ENCODE peak calls at places on chromosomes 3 and 15, in four cellular contexts. F is upper lobe of left lung, Y is HepG2, E is K562. B is an unnamed sample. For H3K27me3 and H3K4me1, the result is how much of the 10 kb centered on the place peaks cover.

GRCh38 chr15:77021803-77022381 is 27.0 kb downstream of the PSTPIP1 start:
- ATAC-seq in F (no peak), Y (no peak), E (no peak), B (no peak)

GRCh38 chr3:34189133-34189532 is 390.7 kb downstream of the PDCD6IP start:
- ATAC-seq in F (no peak), Y (no peak), E (no peak), B (no peak)

GRCh38 chr3:190012314-190012782 is 108.3 kb downstream of the P3H2 start:
- ATAC-seq in F (no peak), Y (peak), E (no peak), B (no peak)

GRCh38 chr3:197505796-197506553 is 49.8 kb downstream of the BDH1 start:
- ATAC-seq in F (peak), Y (no peak), E (no peak), B (no peak)

GRCh38 chr3:136070953-136071949 is 105.7 kb downstream of the PPP2R3A start:
- ATAC-seq in F (peak), Y (no peak), E (peak), B (peak)

GRCh38 chr3:152205097-152205593 is 63.6 kb upstream of the MBNL1 start:
- ATAC-seq in F (peak), Y (no peak), E (peak), B (peak)

GRCh38 chr3:41363830-41364523 is 164.7 kb downstream of the CTNNB1 start:
- ATAC-seq in F (no peak), Y (peak), E (no peak), B (no peak)

GRCh38 chr15:96756656-96757055 is 426.2 kb downstream of the NR2F2 start:
- ATAC-seq in F (no peak), Y (no peak), E (no peak), B (no peak)

GRCh38 chr15:59545573-59545972 is 66.0 kb upstream of the GCNT3 start:
- ATAC-seq in F (no peak), Y (peak), E (no peak), B (no peak)

GRCh38 chr15:59540654-59541053 is 70.9 kb upstream of the GCNT3 start:
- ATAC-seq in F (no peak), Y (no peak), E (no peak), B (no peak)

GRCh38 chr15:59541750-59542149 is 69.8 kb upstream of the GCNT3 start:
- ATAC-seq in F (no peak), Y (no peak), E (no peak), B (no peak)

GRCh38 chr15:59539799-59540198 is 71.8 kb upstream of the GCNT3 start:
- ATAC-seq in F (no peak), Y (no peak), E (no peak), B (no peak)

GRCh38 chr15:59543721-59544547 is 67.6 kb upstream of the GCNT3 start:
- ATAC-seq in F (no peak), Y (no peak), E (peak), B (no peak)
- H3K27me3 ChIP-seq in F (under half), Y (under half), E (under half), B (under half)

GRCh38 chr15:58541410-58542087 is 109.8 kb downstream of the LIPC start:
- ATAC-seq in F (no peak), Y (no peak), E (no peak), B (no peak)

GRCh38 chr15:58538225-58538731 is 106.5 kb downstream of the LIPC start:
- ATAC-seq in F (no peak), Y (no peak), E (peak), B (no peak)

GRCh38 chr15:58537480-58537879 is 105.7 kb downstream of the LIPC start:
- ATAC-seq in F (no peak), Y (no peak), E (no peak), B (no peak)

GRCh38 chr15:58538901-58539300 is 107.1 kb downstream of the LIPC start:
- ATAC-seq in F (no peak), Y (no peak), E (no peak), B (no peak)

GRCh38 chr15:58539548-58539947 is 107.8 kb downstream of the LIPC start:
- ATAC-seq in F (no peak), Y (no peak), E (no peak), B (no peak)
- TF ChIP-seq EP300 in F (no peak), Y (no peak), E (no peak), B (no peak)

GRCh38 chr3:125121246-125122010 is 65.6 kb upstream of the HEG1 start:
- ATAC-seq in F (no peak), Y (no peak), E (no peak), B (no peak)

GRCh38 chr3:125117631-125118191 is 61.9 kb upstream of the HEG1 start:
- ATAC-seq in F (no peak), Y (no peak), E (no peak), B (no peak)

GRCh38 chr3:125119752-125120369 is 64.1 kb upstream of the HEG1 start:
- ATAC-seq in F (no peak), Y (no peak), E (no peak), B (no peak)

GRCh38 chr3:125118600-125118999 is 62.8 kb upstream of the HEG1 start:
- ATAC-seq in F (no peak), Y (no peak), E (no peak), B (no peak)

DNA sequence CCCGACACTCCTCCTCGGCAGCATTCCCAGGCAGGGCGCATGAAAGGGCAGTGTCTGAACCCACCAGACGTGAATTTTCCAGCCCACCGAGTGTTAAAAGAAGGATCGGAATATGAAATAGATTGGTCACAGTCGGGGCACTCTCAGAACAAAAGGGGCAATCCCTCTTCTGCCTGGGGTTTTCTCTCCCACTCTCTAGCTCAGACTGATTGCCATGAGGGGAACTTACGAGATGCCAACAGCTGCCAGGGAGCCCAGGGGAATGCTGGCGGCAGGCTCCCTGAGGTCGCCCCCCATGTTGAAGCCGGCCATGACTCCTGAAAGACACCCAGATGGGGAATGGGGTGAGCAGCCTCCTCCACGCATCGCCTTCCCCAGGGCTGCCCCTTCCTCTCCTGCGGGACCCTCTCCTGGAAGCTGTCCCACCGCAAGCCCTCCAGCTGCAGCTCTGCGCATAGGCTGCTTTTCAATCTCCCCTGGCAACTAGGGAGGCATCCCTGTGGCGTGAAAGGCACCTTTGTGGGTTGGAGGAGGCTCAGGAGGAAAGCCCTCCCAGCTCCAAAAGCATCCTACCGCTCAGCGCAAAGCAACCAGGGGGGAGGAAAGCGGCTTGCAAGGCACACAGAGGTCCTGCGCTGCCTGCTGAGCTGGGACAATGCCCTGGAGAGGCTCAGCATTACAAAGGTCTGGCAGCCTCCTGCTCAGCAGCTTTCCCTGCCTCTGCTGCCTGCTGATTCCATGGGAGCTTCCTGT is 64.7 kb upstream of the HEG1 start:
- ATAC-seq in F (no peak), Y (no peak), E (no peak), B (no peak)
- H3K4me1 ChIP-seq in F (under half), Y (under half), E (under half), B (under half)

DNA sequence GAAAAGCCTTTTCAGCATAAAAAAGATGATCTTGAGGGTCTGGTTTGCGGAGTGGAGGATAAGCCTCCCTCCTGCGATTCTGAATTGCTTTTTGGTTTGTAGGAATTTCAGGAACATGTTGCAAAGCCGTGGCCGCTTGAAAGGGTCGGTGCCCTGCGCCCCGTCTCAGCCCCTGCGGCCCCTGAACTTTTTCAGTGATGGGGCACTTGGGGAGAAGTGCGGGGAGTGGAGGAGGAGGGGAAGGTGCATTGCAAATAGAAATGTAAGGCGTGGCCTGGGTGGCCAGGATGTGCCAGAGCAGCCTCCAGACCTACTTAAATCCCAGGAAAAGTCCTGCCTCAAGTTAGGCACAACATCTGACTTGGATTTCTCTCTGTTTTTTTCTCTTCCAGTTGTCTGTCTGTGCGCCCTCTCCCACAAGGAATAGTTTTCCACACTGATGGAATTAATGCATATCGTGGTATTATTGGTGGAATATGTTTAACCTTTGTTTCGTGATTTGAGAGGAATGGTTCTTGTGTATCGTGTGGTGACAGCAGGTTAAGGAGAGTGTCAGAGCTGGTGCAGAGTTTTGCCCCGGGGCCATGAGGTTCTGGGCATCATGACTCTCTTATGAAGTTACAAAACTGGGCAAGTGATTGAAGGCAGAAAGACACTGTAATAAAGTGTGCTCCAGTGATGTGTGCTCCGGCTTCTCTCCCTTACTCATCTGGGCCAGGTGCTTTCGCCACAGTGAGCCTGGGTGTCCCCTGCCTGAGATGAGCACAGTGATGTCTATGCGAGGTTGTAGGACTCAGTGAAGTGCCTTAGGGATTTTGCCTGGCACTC is 153.8 kb downstream of the PGPEP1L start:
- ATAC-seq in F (no peak), Y (no peak), E (no peak), B (no peak)
- H3K27me3 ChIP-seq in F (under half), Y (under half), E (half or more), B (under half)

GRCh38 chr15:100722551-100723322 is 120.3 kb downstream of the ASB7 start:
- ATAC-seq in F (no peak), Y (no peak), E (no peak), B (no peak)

GRCh38 chr15:100720406-100720967 is 118.1 kb downstream of the ASB7 start:
- ATAC-seq in F (no peak), Y (no peak), E (no peak), B (no peak)

GRCh38 chr15:100723323-100723801 is 121.0 kb downstream of the ASB7 start:
- ATAC-seq in F (peak), Y (no peak), E (no peak), B (no peak)

GRCh38 chr15:100725121-100726069 is 123.0 kb downstream of the ASB7 start:
- ATAC-seq in F (no peak), Y (no peak), E (no peak), B (no peak)

DNA sequence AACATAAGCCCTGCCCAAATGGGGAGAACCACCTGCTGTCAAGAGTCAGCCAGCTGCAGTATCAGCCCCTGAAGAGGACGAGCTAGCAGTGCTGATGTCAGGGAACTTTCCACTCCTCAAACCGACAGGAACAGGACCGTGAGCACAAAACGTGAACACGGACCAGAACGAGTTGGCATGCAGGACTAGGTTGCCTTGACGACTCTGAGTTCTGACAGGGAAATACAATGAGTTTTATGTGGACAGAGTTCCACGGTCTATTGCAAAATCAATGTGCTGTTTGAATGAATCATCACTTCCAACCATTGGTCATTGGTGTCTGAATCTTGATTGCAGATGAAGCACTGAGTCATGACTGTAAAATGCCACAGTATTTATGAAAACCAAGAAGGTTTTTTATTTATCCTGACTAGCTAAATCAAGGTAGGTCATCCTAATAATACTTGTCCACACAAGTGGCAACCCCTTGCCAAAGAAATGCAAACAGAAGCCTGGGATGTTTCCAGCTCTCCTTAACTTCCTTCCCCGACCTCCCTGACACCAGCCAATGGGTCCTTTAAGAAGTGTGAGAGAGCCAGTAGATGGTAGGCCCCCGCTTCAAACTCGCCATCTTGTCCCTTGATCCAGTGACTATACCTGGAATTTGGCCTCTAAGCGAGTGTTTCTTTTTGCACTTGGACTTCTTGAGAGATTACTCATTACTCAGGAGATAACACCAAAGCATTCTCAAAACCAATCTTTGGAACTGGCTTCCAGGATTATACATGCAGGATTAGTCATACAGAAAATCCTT is 119.6 kb downstream of the ASB7 start:
- ATAC-seq in F (peak), Y (peak), E (no peak), B (peak)
- TF ChIP-seq EP300 in F (no peak), Y (peak), E (no peak), B (no peak)

DNA sequence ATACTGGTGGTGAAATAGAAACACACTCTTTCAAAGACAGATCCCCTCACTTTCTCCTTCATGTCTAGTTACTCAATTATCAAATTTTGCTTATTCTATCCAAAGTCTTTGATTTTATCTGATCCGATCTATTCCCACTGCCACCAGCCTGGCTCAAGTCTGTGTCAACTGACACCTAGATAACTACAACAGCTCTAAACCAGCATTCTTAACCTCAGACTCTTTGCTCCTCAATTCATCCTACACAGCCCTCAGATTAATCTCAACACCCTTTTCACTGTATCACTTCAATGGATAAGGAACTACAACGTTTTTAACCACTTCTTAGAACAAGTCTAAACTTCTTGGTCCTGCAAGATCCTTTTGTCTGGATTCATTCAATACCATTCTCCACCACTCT is 9.1 kb downstream of the KPNA1 start:
- ATAC-seq in F (no peak), Y (no peak), E (peak), B (no peak)
- H3K4me1 ChIP-seq in F (under half), Y (under half), E (under half), B (under half)

GRCh38 chr3:175349181-175349580 is 490.0 kb downstream of the NAALADL2 start:
- ATAC-seq in F (no peak), Y (no peak), E (no peak), B (no peak)
- H3K27me3 ChIP-seq in F (under half), Y (under half), E (under half), B (under half)

GRCh38 chr15:31396881-31397560 is 70.4 kb downstream of the KLF13 start:
- ATAC-seq in F (peak), Y (peak), E (peak), B (peak)
- TF ChIP-seq EP300 in F (no peak), Y (no peak), E (no peak), B (no peak)

DNA sequence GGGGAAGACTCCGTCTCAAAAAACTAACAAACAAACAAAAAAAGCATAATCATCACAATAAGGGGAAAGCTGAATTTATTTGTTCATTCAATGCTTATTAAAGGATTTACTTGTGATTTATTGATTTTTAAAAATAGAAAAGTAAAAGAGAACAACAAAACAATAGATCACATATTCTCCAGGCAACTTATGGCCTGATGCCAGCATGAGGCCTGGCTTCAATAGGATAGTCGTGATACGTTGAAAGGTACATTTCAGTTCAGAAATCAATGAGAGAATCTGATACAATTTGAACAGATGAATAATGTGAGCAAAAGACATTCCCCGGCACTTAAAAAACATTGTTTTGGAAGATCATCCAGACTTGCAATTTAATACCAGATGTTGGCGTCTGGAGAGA is 230.4 kb upstream of the HES1 start:
- ATAC-seq in F (no peak), Y (no peak), E (no peak), B (no peak)
- H3K4me1 ChIP-seq in F (under half), Y (under half), E (under half), B (under half)

B was measured in gastroesophageal sphincter.